ENCODE peak calls at places on chromosome 4, in seven cellular contexts. Z, O, L, J, U, A and Y are unnamed samples.

GRCh38 chr4:39526283-39526682 is 956 bp downstream of the UGDH start:
- DNase-seq in Z (no peak), U (no peak), J (no peak), L (no peak), O (no peak), A (peak), Y (no peak)

GRCh38 chr4:113821851-113822250 is 60.3 kb upstream of the CAMK2D start:
- DNase-seq in A (no peak), O (no peak), U (no peak), Z (no peak), L (no peak), J (no peak), Y (no peak)

GRCh38 chr4:172514011-172514410 is 654.6 kb upstream of the GALNT7 start:
- DNase-seq in J (no peak), U (no peak), A (no peak), Z (no peak), O (no peak), L (no peak), Y (no peak)

GRCh38 chr4:139595989-139596679 is 40.1 kb upstream of the SETD7 start:
- DNase-seq in A (no peak), Z (peak), U (no peak), J (no peak), O (peak), L (peak), Y (no peak)

GRCh38 chr4:99645036-99645435 is 12.6 kb downstream of the C4orf54 start:
- DNase-seq in O (no peak), Z (no peak), L (no peak), J (peak), U (no peak), A (no peak), Y (no peak)

GRCh38 chr4:25437951-25438350 is 60.9 kb downstream of the ANAPC4 start:
- DNase-seq in U (no peak), A (no peak), L (peak), Z (no peak), O (no peak), J (no peak), Y (no peak)

GRCh38 chr4:73573794-73574528 is 46.3 kb downstream of the RASSF6 start:
- DNase-seq in L (no peak), O (peak), Z (peak), A (peak), U (no peak), J (peak), Y (no peak)

GRCh38 chr4:26235500-26235899 is 85.3 kb upstream of the RBPJ start:
- DNase-seq in L (peak), U (no peak), A (no peak), J (no peak), Z (peak), O (peak), Y (no peak)

GRCh38 chr4:13355036-13355910 is 128.9 kb downstream of the RAB28 start:
- DNase-seq in L (no peak), J (no peak), A (no peak), Z (no peak), O (peak), U (no peak), Y (no peak)

GRCh38 chr4:42642136-42642797 is 14.6 kb downstream of the ATP8A1 start:
- DNase-seq in L (no peak), U (no peak), O (no peak), A (no peak), J (no peak), Z (no peak), Y (no peak)

GRCh38 chr4:156968479-156968984 is 3.1 kb downstream of the PDGFC start:
- DNase-seq in O (peak), A (peak), L (peak), J (peak), U (no peak), Z (peak), Y (no peak)

GRCh38 chr4:138666366-138666765 is 349.2 kb upstream of the NOCT start:
- DNase-seq in Z (no peak), O (no peak), L (no peak), J (no peak), U (no peak), A (no peak), Y (no peak)

GRCh38 chr4:187618701-187619278 is 376.8 kb upstream of the ZFP42 start:
- DNase-seq in U (no peak), Z (no peak), J (no peak), A (no peak), O (no peak), L (no peak), Y (no peak)

GRCh38 chr4:10017037-10017893 is 4.0 kb downstream of the SLC2A9 start:
- DNase-seq in A (no peak), J (no peak), L (no peak), O (no peak), Z (no peak), U (no peak), Y (no peak)

GRCh38 chr4:52199574-52200338 is 148.7 kb downstream of the SPATA18 start:
- DNase-seq in A (no peak), O (peak), Z (peak), U (no peak), J (no peak), L (no peak), Y (no peak)

GRCh38 chr4:89868261-89868660 is 26.4 kb upstream of the MMRN1 start:
- DNase-seq in J (no peak), Z (no peak), L (no peak), U (no peak), O (no peak), A (no peak), Y (no peak)

GRCh38 chr4:108385076-108385475 is 216.3 kb upstream of the LEF1 start:
- DNase-seq in O (no peak), L (no peak), U (no peak), J (no peak), A (no peak), Z (no peak), Y (no peak)